ENCODE peak calls at places on chromosomes 7 and 10, in four cellular contexts. Q is HepG2, Y is WTC11, N is K562. A is an unnamed sample.

GRCh38 chr7:104252409-104253134 is 44.8 kb upstream of the ORC5 start:
- DNase-seq in N (peak; percentile 14), Q (peak; percentile 12), Y (no peak), A (peak; percentile 35)

GRCh38 chr7:140358024-140358770 is 40.1 kb downstream of the SLC37A3 start:
- DNase-seq in Y (no peak), N (no peak), Q (no peak), A (no peak)

GRCh38 chr10:119291223-119291900 is 84.0 kb downstream of the GRK5 start:
- DNase-seq in Y (no peak), N (no peak), Q (no peak), A (no peak)

GRCh38 chr7:121012170-121012874 is 23.8 kb downstream of the CPED1 start:
- DNase-seq in Q (no peak), Y (no peak), N (no peak), A (no peak)

GRCh38 chr10:3467052-3467906 is 294.7 kb upstream of the PITRM1 start:
- DNase-seq in N (no peak), Y (peak; percentile 48), Q (no peak), A (peak; percentile 98)

GRCh38 chr7:1667566-1668485 is 2.3 kb upstream of the ELFN1 start:
- DNase-seq in Q (no peak), Y (peak; percentile 44), N (peak; percentile 50), A (no peak)

GRCh38 chr7:109545686-109546085 is 976.0 kb downstream of the DNAJB9 start:
- DNase-seq in Q (no peak), N (no peak), Y (no peak), A (no peak)

GRCh38 chr7:13489386-13489785 is 500.1 kb downstream of the ETV1 start:
- DNase-seq in N (no peak), Y (no peak), Q (no peak), A (no peak)

GRCh38 chr10:3534433-3534832 is 250.6 kb downstream of the KLF6 start:
- DNase-seq in Q (no peak), N (no peak), Y (no peak), A (no peak)

GRCh38 chr10:21976739-21977138 is 26.8 kb downstream of the DNAJC1 start:
- DNase-seq in Q (no peak), Y (no peak), N (no peak), A (no peak)

GRCh38 chr7:93429563-93429962 is 145.0 kb downstream of the CALCR start:
- DNase-seq in Q (no peak), N (no peak), Y (no peak), A (no peak)

GRCh38 chr10:132137111-132138072 is 49.4 kb upstream of the DPYSL4 start:
- DNase-seq in Y (peak; percentile 7), N (no peak), Q (no peak), A (no peak)

GRCh38 chr7:142581341-142581740 is 167.9 kb upstream of the PRSS1 start:
- DNase-seq in N (no peak), Q (no peak), Y (no peak), A (peak; percentile 10)

GRCh38 chr10:131121511-131122035 is 189.9 kb downstream of the TCERG1L start:
- DNase-seq in Q (no peak), Y (no peak), N (no peak), A (no peak)

GRCh38 chr7:80230327-80230726 is 95.7 kb downstream of the GNAI1 start:
- DNase-seq in Q (no peak), N (no peak), Y (no peak), A (no peak)

GRCh38 chr7:19290066-19290465 is 144.8 kb upstream of the FERD3L start:
- DNase-seq in N (no peak), Q (no peak), Y (no peak), A (no peak)
- TF ChIP-seq HMGXB4 in N (no peak), Q (no peak), Y (no peak), A (no peak)

GRCh38 chr10:70494536-70494935 is 16.0 kb downstream of the PALD1 start:
- DNase-seq in Y (no peak), N (no peak), Q (no peak), A (no peak)
- TF ChIP-seq HMGXB4 in Y (no peak), N (no peak), Q (no peak), A (no peak)

GRCh38 chr7:115230882-115231508 is 309.1 kb downstream of the MDFIC start:
- DNase-seq in Q (peak; percentile 13), N (no peak), Y (no peak), A (peak; percentile 46)
- TF ChIP-seq HMGXB4 in Q (no peak), N (no peak), Y (no peak), A (no peak)

GRCh38 chr7:106277976-106278375 is 6.8 kb downstream of the NAMPT start:
- DNase-seq in Y (no peak), N (no peak), Q (no peak), A (no peak)
- TF ChIP-seq HMGXB4 in Y (no peak), N (no peak), Q (no peak), A (no peak)

GRCh38 chr10:126562209-126562680 is 108.2 kb downstream of the C10orf90 start:
- DNase-seq in N (no peak), Y (no peak), Q (no peak), A (no peak)
- TF ChIP-seq HMGXB4 in N (no peak), Y (no peak), Q (no peak), A (no peak)

GRCh38 chr7:96282835-96283234 is 39.1 kb downstream of the SLC25A13 start:
- DNase-seq in Y (no peak), N (no peak), Q (no peak), A (no peak)

GRCh38 chr7:96284838-96285237 is 37.1 kb downstream of the SLC25A13 start:
- DNase-seq in N (no peak), Y (no peak), Q (no peak), A (no peak)

GRCh38 chr7:96284240-96284639 is 37.7 kb downstream of the SLC25A13 start:
- DNase-seq in N (no peak), Q (no peak), Y (no peak), A (no peak)

GRCh38 chr7:96287168-96287567 is 34.7 kb downstream of the SLC25A13 start:
- DNase-seq in Q (no peak), Y (no peak), N (no peak), A (no peak)

GRCh38 chr7:96285579-96285978 is 36.3 kb downstream of the SLC25A13 start:
- DNase-seq in Y (no peak), Q (no peak), N (no peak), A (no peak)
- TF ChIP-seq HMGXB4 in Y (no peak), Q (no peak), N (no peak), A (no peak)

DNA sequence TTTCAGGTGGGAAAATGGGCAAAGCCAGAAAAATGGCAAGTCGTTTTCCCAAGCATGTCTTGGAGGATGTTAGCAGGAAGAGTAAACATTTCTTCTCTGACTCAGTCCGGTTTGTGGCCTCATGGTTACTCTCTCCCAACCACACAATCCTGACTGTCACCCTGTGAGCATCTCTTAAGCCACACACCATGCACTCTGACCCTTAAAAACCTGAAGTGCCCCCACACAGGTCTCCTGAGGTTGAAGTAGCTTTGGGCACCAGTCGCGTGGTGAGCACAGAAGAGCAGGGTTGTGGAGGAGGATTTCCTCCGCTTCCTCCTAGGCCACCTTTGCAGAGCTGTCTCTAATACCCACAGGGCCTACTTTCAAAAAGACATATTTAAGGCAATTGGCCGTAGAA is 387.3 kb upstream of the NPVF start:
- DNase-seq in Y (no peak), N (no peak), Q (no peak), A (no peak)
- TF ChIP-seq HMGXB4 in Y (no peak), N (no peak), Q (no peak), A (no peak)

GRCh38 chr10:64039208-64039607 is 518.0 kb downstream of the REEP3 start:
- DNase-seq in N (no peak), Q (no peak), Y (no peak), A (no peak)

GRCh38 chr10:64036996-64037666 is 515.9 kb downstream of the REEP3 start:
- DNase-seq in N (no peak), Q (no peak), Y (no peak), A (no peak)

GRCh38 chr10:64036306-64036930 is 515.2 kb downstream of the REEP3 start:
- DNase-seq in Q (no peak), Y (no peak), N (no peak), A (no peak)

GRCh38 chr10:64038097-64038496 is 516.9 kb downstream of the REEP3 start:
- DNase-seq in Y (no peak), N (no peak), Q (no peak), A (no peak)

GRCh38 chr10:64033710-64034109 is 512.5 kb downstream of the REEP3 start:
- DNase-seq in Q (no peak), N (no peak), Y (no peak), A (no peak)
- TF ChIP-seq HMGXB4 in Q (no peak), N (no peak), Y (no peak), A (no peak)